ENCODE peak calls at places on chromosomes 7 and 10, in eight cellular contexts. J is breast epithelium, W is BE2C, Z is left ventricle myocardium inferior, O is RWPE2, F is colonic mucosa, B is PC-3, U is kidney. P is an unnamed sample.

GRCh38 chr7:138245682-138246081 is 169.4 kb downstream of the AKR1D1 start:
- DNase-seq in O (no peak), J (no peak), W (no peak), F (no peak), B (no peak), Z (no peak), U (no peak), P (no peak)

GRCh38 chr7:38558786-38559185 is 72.4 kb downstream of the AMPH start:
- DNase-seq in W (no peak), J (no peak), O (no peak), U (no peak), Z (no peak), F (no peak), B (no peak), P (no peak)

GRCh38 chr10:35375091-35375765 is 38.9 kb downstream of the CCNY start:
- DNase-seq in B (peak; percentile 38), W (no peak), U (no peak), O (no peak), F (no peak), Z (no peak), J (no peak), P (no peak)

GRCh38 chr10:20013991-20014750 is 197.9 kb downstream of the PLXDC2 start:
- DNase-seq in U (no peak), Z (no peak), B (no peak), W (no peak), F (no peak), J (no peak), O (no peak), P (no peak)

GRCh38 chr7:34155225-34155908 is 250.0 kb downstream of the BMPER start:
- DNase-seq in W (no peak), J (no peak), F (no peak), B (no peak), U (no peak), O (no peak), Z (no peak), P (no peak)

GRCh38 chr7:27661776-27662489 is 750 bp downstream of the HIBADH start:
- DNase-seq in F (no peak), J (no peak), W (peak; percentile 25), B (no peak), O (no peak), Z (peak; percentile 24), U (peak; percentile 76), P (peak; percentile 13)

GRCh38 chr7:101099969-101100781 is 14.9 kb downstream of the TRIM56 start:
- DNase-seq in B (peak; percentile 99), U (peak; percentile 98), Z (peak; percentile 91), F (peak; percentile 81), W (peak; percentile 93), J (peak; percentile 92), O (peak; percentile 95), P (peak; percentile 76)

GRCh38 chr7:2288503-2288902 is 25.7 kb downstream of the SNX8 start:
- DNase-seq in F (no peak), U (peak; percentile 22), J (no peak), W (no peak), Z (no peak), B (no peak), O (no peak), P (no peak)

GRCh38 chr10:43795639-43796038 is 147.0 kb upstream of the ZNF32 start:
- DNase-seq in O (no peak), U (no peak), F (no peak), W (no peak), B (no peak), J (no peak), Z (no peak), P (no peak)

GRCh38 chr10:26879744-26880143 is 19.0 kb upstream of the ABI1 start:
- DNase-seq in J (peak; percentile 60), Z (no peak), F (peak; percentile 65), W (no peak), B (peak; percentile 53), O (no peak), U (no peak), P (peak; percentile 74)

GRCh38 chr7:150778014-150778737 is 22.0 kb downstream of the TMEM176B start:
- DNase-seq in J (no peak), W (no peak), Z (no peak), B (peak; percentile 5), O (no peak), U (no peak), F (no peak), P (no peak)

GRCh38 chr7:104801022-104801421 is 213.0 kb upstream of the KMT2E start:
- DNase-seq in J (no peak), W (no peak), O (no peak), Z (no peak), U (no peak), F (no peak), B (no peak), P (no peak)

GRCh38 chr10:6201511-6201975 is 1.2 kb upstream of the PFKFB3 start:
- DNase-seq in U (peak; percentile 88), F (peak; percentile 82), Z (peak; percentile 83), J (no peak), O (no peak), B (peak; percentile 67), W (peak; percentile 55), P (peak; percentile 74)

GRCh38 chr10:43866712-43867111 is 218.0 kb upstream of the ZNF32 start:
- DNase-seq in O (no peak), J (no peak), Z (no peak), F (no peak), W (no peak), B (no peak), U (no peak), P (no peak)

GRCh38 chr10:102641398-102641797 is 2.9 kb upstream of the TRIM8 start:
- DNase-seq in F (no peak), J (no peak), W (no peak), Z (no peak), O (no peak), B (no peak), U (no peak), P (no peak)

GRCh38 chr7:18123508-18124239 is 96.0 kb upstream of the PRPS1L1 start:
- DNase-seq in Z (no peak), B (no peak), J (no peak), F (no peak), W (no peak), O (no peak), U (no peak), P (no peak)

GRCh38 chr7:148630078-148630477 is 39.5 kb downstream of the C7orf33 start:
- DNase-seq in J (no peak), U (no peak), B (no peak), Z (no peak), O (no peak), F (no peak), W (no peak), P (no peak)

GRCh38 chr10:129102906-129103693 is 363.9 kb upstream of the MGMT start:
- DNase-seq in U (no peak), F (no peak), W (no peak), B (no peak), Z (no peak), J (no peak), O (no peak), P (no peak)

GRCh38 chr10:83654689-83655088 is 484.6 kb upstream of the GHITM start:
- DNase-seq in U (no peak), B (no peak), Z (no peak), O (no peak), W (no peak), F (no peak), J (no peak), P (no peak)

GRCh38 chr10:71912431-71912830 is 51.8 kb upstream of the CHST3 start:
- DNase-seq in Z (no peak), U (no peak), O (no peak), F (no peak), J (no peak), B (peak; percentile 13), W (no peak), P (no peak)

GRCh38 chr7:20197837-20198236 is 19.3 kb downstream of the MACC1 start:
- DNase-seq in U (no peak), O (no peak), W (peak; percentile 46), J (no peak), Z (no peak), F (no peak), B (peak; percentile 19), P (no peak)

GRCh38 chr7:47498229-47499056 is 83.5 kb downstream of the TNS3 start:
- DNase-seq in J (no peak), W (no peak), O (no peak), F (peak; percentile 85), B (no peak), Z (no peak), U (peak; percentile 80), P (peak; percentile 92)

GRCh38 chr7:7110706-7111105 is 71.6 kb upstream of the C1GALT1 start:
- DNase-seq in U (no peak), F (no peak), J (no peak), Z (no peak), O (no peak), W (no peak), B (no peak), P (no peak)

GRCh38 chr7:130151591-130152269 is 53.5 kb downstream of the TMEM209 start:
- DNase-seq in J (no peak), F (no peak), U (no peak), Z (no peak), W (no peak), B (no peak), O (no peak), P (no peak)

GRCh38 chr10:131567279-131568162 is 256.0 kb upstream of the TCERG1L start:
- DNase-seq in U (no peak), F (no peak), Z (no peak), O (no peak), B (no peak), J (no peak), W (no peak), P (no peak)

GRCh38 chr10:30374353-30374752 is 25.3 kb upstream of the MTPAP start:
- DNase-seq in O (no peak), J (no peak), Z (no peak), B (peak; percentile 4), W (peak; percentile 79), U (no peak), F (no peak), P (no peak)

GRCh38 chr7:111789880-111790279 is 227.6 kb upstream of the IMMP2L start:
- DNase-seq in J (no peak), B (no peak), F (no peak), W (no peak), Z (no peak), O (no peak), U (no peak), P (no peak)

GRCh38 chr10:86956195-86956840 is 1.1 kb downstream of the MMRN2 start:
- DNase-seq in B (no peak), F (no peak), O (no peak), W (no peak), Z (no peak), J (no peak), U (peak; percentile 47), P (no peak)
- H3K4me1 ChIP-seq in B (peaks cover 28% of the 10 kb centered on the region), F (no peaks in the 10 kb centered on the region), O (peaks cover 20% of the 10 kb centered on the region), W (peaks cover 3% of the 10 kb centered on the region), Z (peaks cover 97% of the 10 kb centered on the region), J (peaks cover 18% of the 10 kb centered on the region), U (peaks cover 13% of the 10 kb centered on the region), P (no peaks in the 10 kb centered on the region)

GRCh38 chr10:63520463-63521388 is 475 bp upstream of the REEP3 start:
- DNase-seq in O (peak; percentile 68), U (peak; percentile 87), J (peak; percentile 66), W (peak; percentile 76), Z (peak; percentile 76), B (peak; percentile 95), F (peak; percentile 64), P (peak; percentile 70)
- H3K4me1 ChIP-seq in O (peaks cover 41% of the 10 kb centered on the region), U (peaks cover 19% of the 10 kb centered on the region), J (peaks cover 10% of the 10 kb centered on the region), W (no peaks in the 10 kb centered on the region), Z (peaks cover 81% of the 10 kb centered on the region), B (peaks cover 74% of the 10 kb centered on the region), F (no peaks in the 10 kb centered on the region), P (peaks cover 7% of the 10 kb centered on the region)

GRCh38 chr10:75653761-75654160 is 222.3 kb downstream of the LRMDA start:
- DNase-seq in F (no peak), U (no peak), B (peak; percentile 98), J (no peak), W (no peak), O (no peak), Z (no peak), P (no peak)
- H3K4me1 ChIP-seq in F (no peaks in the 10 kb centered on the region), U (peaks cover 7% of the 10 kb centered on the region), B (peaks cover 49% of the 10 kb centered on the region), J (no peaks in the 10 kb centered on the region), W (no peaks in the 10 kb centered on the region), O (peaks cover 3% of the 10 kb centered on the region), Z (peaks cover 40% of the 10 kb centered on the region), P (no peaks in the 10 kb centered on the region)

GRCh38 chr7:140454657-140455015 is 24.7 kb downstream of the MKRN1 start:
- DNase-seq in J (no peak), O (no peak), Z (no peak), W (no peak), F (no peak), U (no peak), B (no peak), P (no peak)
- H3K4me1 ChIP-seq in J (no peaks in the 10 kb centered on the region), O (no peaks in the 10 kb centered on the region), Z (peaks cover 7% of the 10 kb centered on the region), W (no peaks in the 10 kb centered on the region), F (peaks cover 6% of the 10 kb centered on the region), U (no peaks in the 10 kb centered on the region), B (no peaks in the 10 kb centered on the region), P (no peaks in the 10 kb centered on the region)